ENCODE peak calls at places on chromosome 21, in five cellular contexts. B, K, J, W and R are unnamed samples.

GRCh38 chr21:36035381-36035791 is 24.9 kb downstream of the SETD4 start:
- DNase-seq in W (no peak), J (no peak), K (no peak), B (no peak), R (no peak)

GRCh38 chr21:41897047-41897669 is 18.0 kb upstream of the PRDM15 start:
- DNase-seq in W (no peak), K (no peak), J (no peak), B (no peak), R (no peak)

GRCh38 chr21:44487831-44488230 is 32.5 kb downstream of the LRRC3 start:
- DNase-seq in W (no peak), K (peak; percentile 58), J (no peak), B (no peak), R (no peak)

GRCh38 chr21:45823100-45823681 is 158.4 kb upstream of the COL6A1 start:
- DNase-seq in K (no peak), W (no peak), B (no peak), J (no peak), R (no peak)

GRCh38 chr21:39182484-39183271 is 573 bp downstream of the PSMG1 start:
- DNase-seq in K (peak; percentile 37), W (no peak), J (peak; percentile 6), B (no peak), R (no peak)

GRCh38 chr21:30340714-30341573 is 3.5 kb upstream of the KRTAP27-1 start:
- DNase-seq in K (peak; percentile 61), J (peak; percentile 33), B (no peak), W (no peak), R (peak; percentile 33)

GRCh38 chr21:29092102-29092959 is 18.9 kb upstream of the CCT8 start:
- DNase-seq in W (no peak), B (no peak), K (peak; percentile 78), J (no peak), R (no peak)

GRCh38 chr21:24895885-24896734 is 711.2 kb downstream of the MRPL39 start:
- DNase-seq in K (peak; percentile 2), W (no peak), J (no peak), B (no peak), R (no peak)